ENCODE peak calls at places on chromosomes 2 and 18, in eight cellular contexts. One of them, this sample, is unnamed.

GRCh38 chr2:65073879-65074565 is 17.8 kb downstream of the CEP68 start:
- DNase-seq in GM23338: no peak
- DNase-seq in GM06990: no peak
- DNase-seq in WERI-Rb-1: no peak
- DNase-seq in uterus: no peak
- DNase-seq in BJ: no peak
- DNase-seq in WTC11: no peak
- DNase-seq in GM13976: no peak
- DNase-seq in this sample: no peak

GRCh38 chr18:57768557-57769326 is 34.4 kb downstream of the ATP8B1 start:
- DNase-seq in GM23338: no peak
- DNase-seq in GM06990: no peak
- DNase-seq in WERI-Rb-1: no peak
- DNase-seq in uterus: no peak
- DNase-seq in BJ: no peak
- DNase-seq in WTC11: no peak
- DNase-seq in GM13976: no peak
- DNase-seq in this sample: no peak

GRCh38 chr18:33375829-33376228 is 64.7 kb downstream of the CCDC178 start:
- DNase-seq in GM23338: no peak
- DNase-seq in GM06990: no peak
- DNase-seq in WERI-Rb-1: no peak
- DNase-seq in uterus: no peak
- DNase-seq in BJ: no peak
- DNase-seq in WTC11: no peak
- DNase-seq in GM13976: no peak
- DNase-seq in this sample: no peak

GRCh38 chr2:220064282-220065042 is 437.0 kb downstream of the SLC4A3 start:
- DNase-seq in GM23338: no peak
- DNase-seq in GM06990: no peak
- DNase-seq in WERI-Rb-1: no peak
- DNase-seq in uterus: no peak
- DNase-seq in BJ: no peak
- DNase-seq in WTC11: no peak
- DNase-seq in GM13976: no peak
- DNase-seq in this sample: no peak

GRCh38 chr2:54579682-54580349 is 123.7 kb downstream of the SPTBN1 start:
- DNase-seq in GM23338: no peak
- DNase-seq in GM06990: peak
- DNase-seq in WERI-Rb-1: no peak
- DNase-seq in uterus: no peak
- DNase-seq in BJ: no peak
- DNase-seq in WTC11: no peak
- DNase-seq in GM13976: no peak
- DNase-seq in this sample: no peak

GRCh38 chr2:48531141-48531648 is 1.2 kb downstream of the STON1 start:
- DNase-seq in GM23338: peak
- DNase-seq in GM06990: no peak
- DNase-seq in WERI-Rb-1: peak
- DNase-seq in uterus: no peak
- DNase-seq in BJ: peak
- DNase-seq in WTC11: no peak
- DNase-seq in GM13976: no peak
- DNase-seq in this sample: peak

GRCh38 chr2:165634855-165635254 is 159.2 kb downstream of the GALNT3 start:
- DNase-seq in GM23338: peak
- DNase-seq in GM06990: no peak
- DNase-seq in WERI-Rb-1: peak
- DNase-seq in uterus: peak
- DNase-seq in BJ: no peak
- DNase-seq in WTC11: peak
- DNase-seq in GM13976: no peak
- DNase-seq in this sample: no peak

GRCh38 chr18:777021-777420 is 35.0 kb downstream of the YES1 start:
- DNase-seq in GM23338: no peak
- DNase-seq in GM06990: no peak
- DNase-seq in WERI-Rb-1: no peak
- DNase-seq in uterus: no peak
- DNase-seq in BJ: peak
- DNase-seq in WTC11: no peak
- DNase-seq in GM13976: no peak
- DNase-seq in this sample: no peak

GRCh38 chr18:79765491-79766245 is 32.1 kb upstream of the KCNG2 start:
- DNase-seq in GM23338: no peak
- DNase-seq in GM06990: no peak
- DNase-seq in WERI-Rb-1: no peak
- DNase-seq in uterus: no peak
- DNase-seq in BJ: peak
- DNase-seq in WTC11: no peak
- DNase-seq in GM13976: no peak
- DNase-seq in this sample: no peak

GRCh38 chr2:31704561-31705212 is 123.9 kb upstream of the SRD5A2 start:
- DNase-seq in GM23338: no peak
- DNase-seq in GM06990: no peak
- DNase-seq in WERI-Rb-1: no peak
- DNase-seq in uterus: no peak
- DNase-seq in BJ: no peak
- DNase-seq in WTC11: no peak
- DNase-seq in GM13976: no peak
- DNase-seq in this sample: no peak

GRCh38 chr2:25698752-25699151 is 25.4 kb upstream of the DTNB start:
- DNase-seq in GM23338: no peak
- DNase-seq in GM06990: no peak
- DNase-seq in WERI-Rb-1: no peak
- DNase-seq in uterus: no peak
- DNase-seq in BJ: no peak
- DNase-seq in WTC11: no peak
- DNase-seq in GM13976: no peak
- DNase-seq in this sample: no peak

GRCh38 chr2:20421988-20422678 is 24.7 kb upstream of the RHOB start:
- DNase-seq in GM23338: no peak
- DNase-seq in GM06990: no peak
- DNase-seq in WERI-Rb-1: peak
- DNase-seq in uterus: peak
- DNase-seq in BJ: peak
- DNase-seq in WTC11: no peak
- DNase-seq in GM13976: no peak
- DNase-seq in this sample: no peak

GRCh38 chr2:68764041-68764780 is 29.6 kb downstream of the ARHGAP25 start:
- DNase-seq in GM23338: no peak
- DNase-seq in GM06990: no peak
- DNase-seq in WERI-Rb-1: no peak
- DNase-seq in uterus: no peak
- DNase-seq in BJ: no peak
- DNase-seq in WTC11: no peak
- DNase-seq in GM13976: no peak
- DNase-seq in this sample: no peak

GRCh38 chr2:68762665-68763064 is 28.1 kb downstream of the ARHGAP25 start:
- DNase-seq in GM23338: no peak
- DNase-seq in GM06990: peak
- DNase-seq in WERI-Rb-1: no peak
- DNase-seq in uterus: no peak
- DNase-seq in BJ: no peak
- DNase-seq in WTC11: no peak
- DNase-seq in GM13976: no peak
- DNase-seq in this sample: no peak

GRCh38 chr2:68765739-68766377 is 31.2 kb downstream of the ARHGAP25 start:
- DNase-seq in GM23338: peak
- DNase-seq in GM06990: no peak
- DNase-seq in WERI-Rb-1: no peak
- DNase-seq in uterus: no peak
- DNase-seq in BJ: no peak
- DNase-seq in WTC11: no peak
- DNase-seq in GM13976: no peak
- DNase-seq in this sample: no peak

GRCh38 chr2:68766378-68766845 is 31.8 kb downstream of the ARHGAP25 start:
- DNase-seq in GM23338: no peak
- DNase-seq in GM06990: no peak
- DNase-seq in WERI-Rb-1: no peak
- DNase-seq in uterus: no peak
- DNase-seq in BJ: no peak
- DNase-seq in WTC11: no peak
- DNase-seq in GM13976: no peak
- DNase-seq in this sample: no peak

DNA sequence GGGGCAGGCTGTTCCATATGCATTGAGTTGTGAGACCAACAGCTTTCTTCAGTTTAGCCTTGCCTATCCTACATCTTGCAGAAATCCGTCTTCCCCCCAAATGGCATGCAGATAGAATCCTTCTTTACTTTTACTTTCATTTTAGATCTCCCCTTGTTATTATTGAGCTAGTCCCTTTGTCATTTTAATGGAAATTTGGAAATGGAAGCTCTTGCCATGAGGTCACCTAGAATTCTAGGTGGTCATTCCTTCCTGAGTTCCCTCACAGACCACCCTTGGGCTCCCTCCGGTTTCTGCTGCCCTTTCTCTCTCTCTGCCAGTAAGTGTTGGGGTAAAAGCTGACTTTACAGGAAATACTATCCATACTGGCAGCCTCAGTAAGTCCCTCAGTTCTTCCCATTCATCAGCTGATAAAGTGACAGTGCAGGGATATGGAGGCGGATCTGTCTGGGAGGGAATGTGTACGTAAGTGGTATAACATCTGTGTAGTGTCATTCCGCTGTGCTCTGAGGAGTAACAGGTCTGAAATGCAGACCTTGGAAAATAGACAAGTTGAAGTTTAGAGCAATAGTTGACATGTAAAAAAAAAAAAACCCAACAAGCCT is 30.3 kb downstream of the ARHGAP25 start:
- DNase-seq in GM23338: peak
- DNase-seq in GM06990: no peak
- DNase-seq in WERI-Rb-1: no peak
- DNase-seq in uterus: no peak
- DNase-seq in BJ: no peak
- DNase-seq in WTC11: no peak
- DNase-seq in GM13976: no peak
- DNase-seq in this sample: no peak
- TF ChIP-seq CTCF in GM23338: no peak
- TF ChIP-seq CTCF in GM06990: no peak
- TF ChIP-seq CTCF in WERI-Rb-1: no peak
- TF ChIP-seq CTCF in uterus: no peak
- TF ChIP-seq CTCF in BJ: no peak
- TF ChIP-seq CTCF in WTC11: no peak
- TF ChIP-seq CTCF in GM13976: no peak
- TF ChIP-seq CTCF in this sample: no peak

GRCh38 chr2:230942371-230942770 is 17.3 kb upstream of the GPR55 start:
- DNase-seq in GM23338: no peak
- DNase-seq in GM06990: no peak
- DNase-seq in WERI-Rb-1: no peak
- DNase-seq in uterus: no peak
- DNase-seq in BJ: no peak
- DNase-seq in WTC11: no peak
- DNase-seq in GM13976: peak
- DNase-seq in this sample: no peak
- TF ChIP-seq CTCF in GM23338: no peak
- TF ChIP-seq CTCF in GM06990: peak
- TF ChIP-seq CTCF in WERI-Rb-1: no peak
- TF ChIP-seq CTCF in uterus: no peak
- TF ChIP-seq CTCF in BJ: no peak
- TF ChIP-seq CTCF in WTC11: no peak
- TF ChIP-seq CTCF in GM13976: peak
- TF ChIP-seq CTCF in this sample: peak

GRCh38 chr18:54444309-54444914 is 86.7 kb downstream of the C18orf54 start:
- DNase-seq in GM23338: peak
- DNase-seq in GM06990: no peak
- DNase-seq in WERI-Rb-1: peak
- DNase-seq in uterus: peak
- DNase-seq in BJ: peak
- DNase-seq in WTC11: peak
- DNase-seq in GM13976: peak
- DNase-seq in this sample: peak
- TF ChIP-seq CTCF in GM23338: peak
- TF ChIP-seq CTCF in GM06990: peak
- TF ChIP-seq CTCF in WERI-Rb-1: peak
- TF ChIP-seq CTCF in uterus: peak
- TF ChIP-seq CTCF in BJ: peak
- TF ChIP-seq CTCF in WTC11: peak
- TF ChIP-seq CTCF in GM13976: peak
- TF ChIP-seq CTCF in this sample: peak

GRCh38 chr18:11516988-11517630 is 92.3 kb upstream of the SLC35G4 start:
- DNase-seq in GM23338: no peak
- DNase-seq in GM06990: no peak
- DNase-seq in WERI-Rb-1: no peak
- DNase-seq in uterus: no peak
- DNase-seq in BJ: no peak
- DNase-seq in WTC11: no peak
- DNase-seq in GM13976: no peak
- DNase-seq in this sample: no peak

GRCh38 chr18:11514267-11514666 is 95.1 kb upstream of the SLC35G4 start:
- DNase-seq in GM23338: no peak
- DNase-seq in GM06990: no peak
- DNase-seq in WERI-Rb-1: no peak
- DNase-seq in uterus: no peak
- DNase-seq in BJ: no peak
- DNase-seq in WTC11: no peak
- DNase-seq in GM13976: no peak
- DNase-seq in this sample: no peak

GRCh38 chr18:11511434-11512095 is 97.8 kb upstream of the SLC35G4 start:
- DNase-seq in GM23338: no peak
- DNase-seq in GM06990: peak
- DNase-seq in WERI-Rb-1: no peak
- DNase-seq in uterus: no peak
- DNase-seq in BJ: no peak
- DNase-seq in WTC11: no peak
- DNase-seq in GM13976: peak
- DNase-seq in this sample: peak

GRCh38 chr18:11506871-11507270 is 102.5 kb upstream of the SLC35G4 start:
- DNase-seq in GM23338: no peak
- DNase-seq in GM06990: no peak
- DNase-seq in WERI-Rb-1: no peak
- DNase-seq in uterus: no peak
- DNase-seq in BJ: no peak
- DNase-seq in WTC11: no peak
- DNase-seq in GM13976: no peak
- DNase-seq in this sample: no peak

DNA sequence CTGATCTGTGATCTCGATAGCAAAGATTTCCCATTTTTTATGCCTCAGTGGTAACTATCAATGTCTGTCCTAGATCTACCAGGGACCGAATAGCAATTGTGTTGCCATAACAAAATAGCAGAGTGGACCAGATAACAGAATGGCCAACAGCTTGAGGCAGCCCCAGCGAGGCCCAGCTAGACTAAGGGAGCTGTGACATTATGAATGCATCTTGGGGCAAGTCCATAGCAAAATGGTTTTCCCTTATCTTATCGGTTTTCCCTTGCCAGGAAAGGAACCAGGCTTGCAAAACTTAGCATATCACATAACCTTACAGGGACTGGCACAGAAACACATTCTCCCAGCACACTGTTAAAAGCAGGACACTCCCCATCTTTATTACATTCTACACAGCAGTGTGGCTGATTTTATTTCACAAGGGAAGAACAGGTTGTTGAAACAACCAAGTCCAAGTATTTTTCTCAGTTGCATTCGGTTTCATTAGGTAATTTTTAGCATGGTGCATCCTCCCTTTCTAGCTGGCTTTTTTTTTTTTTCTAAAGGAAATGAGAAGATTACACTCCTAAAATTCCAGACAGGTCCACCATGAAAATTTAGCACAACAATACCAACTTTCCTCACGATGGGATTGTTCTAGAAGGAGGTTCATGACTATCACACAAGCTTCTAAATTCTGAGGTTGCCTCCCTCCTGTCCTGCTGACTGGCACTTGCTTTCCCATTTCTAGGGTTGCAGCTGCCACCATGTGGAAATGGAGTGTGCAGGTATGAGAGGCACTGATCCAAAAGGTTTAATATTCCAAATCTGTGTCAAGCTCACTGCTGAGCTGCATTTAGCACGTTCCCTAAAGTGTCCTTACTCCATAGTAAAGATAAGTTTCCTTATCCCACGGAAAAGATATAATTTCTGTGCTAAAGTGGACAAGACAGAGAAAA is 97.0 kb upstream of the SLC35G4 start:
- DNase-seq in GM23338: peak
- DNase-seq in GM06990: no peak
- DNase-seq in WERI-Rb-1: no peak
- DNase-seq in uterus: no peak
- DNase-seq in BJ: no peak
- DNase-seq in WTC11: no peak
- DNase-seq in GM13976: no peak
- DNase-seq in this sample: no peak
- TF ChIP-seq CTCF in GM23338: peak
- TF ChIP-seq CTCF in GM06990: no peak
- TF ChIP-seq CTCF in WERI-Rb-1: peak
- TF ChIP-seq CTCF in uterus: no peak
- TF ChIP-seq CTCF in BJ: peak
- TF ChIP-seq CTCF in WTC11: no peak
- TF ChIP-seq CTCF in GM13976: peak
- TF ChIP-seq CTCF in this sample: peak